ENCODE peak calls at places on chromosome 5, in eight cellular contexts. A, Z, W, R, P, I, F and Y are unnamed samples.

GRCh38 chr5:154421868-154422267 is 23.9 kb upstream of the SAP30L start:
- DNase-seq in A (no peak), Z (no peak), W (peak), R (peak), P (peak), I (peak), F (no peak), Y (no peak)

GRCh38 chr5:145483211-145483610 is 351.9 kb downstream of the PRELID2 start:
- DNase-seq in A (peak), Z (no peak), W (no peak), R (no peak), P (peak), I (no peak), F (no peak), Y (peak)

GRCh38 chr5:98111686-98112085 is 661.8 kb upstream of the RGMB start:
- DNase-seq in A (no peak), Z (no peak), W (no peak), R (no peak), P (peak), I (no peak), F (no peak), Y (no peak)

GRCh38 chr5:51829691-51830090 is 446.4 kb downstream of the ISL1 start:
- DNase-seq in A (no peak), Z (no peak), W (no peak), R (no peak), P (no peak), I (no peak), F (no peak), Y (no peak)

GRCh38 chr5:136016945-136017530 is 11.8 kb upstream of the TGFBI start:
- DNase-seq in A (peak), Z (no peak), W (no peak), R (no peak), P (peak), I (no peak), F (no peak), Y (peak)

GRCh38 chr5:142779163-142779562 is 9.0 kb downstream of the ARHGAP26 start:
- DNase-seq in A (peak), Z (no peak), W (peak), R (no peak), P (no peak), I (no peak), F (no peak), Y (peak)

GRCh38 chr5:133454442-133454841 is 157.9 kb downstream of the FSTL4 start:
- DNase-seq in A (no peak), Z (no peak), W (no peak), R (no peak), P (no peak), I (no peak), F (no peak), Y (no peak)

GRCh38 chr5:33810491-33811120 is 81.2 kb downstream of the ADAMTS12 start:
- DNase-seq in A (no peak), Z (no peak), W (no peak), R (no peak), P (peak), I (no peak), F (no peak), Y (no peak)

GRCh38 chr5:173618927-173619519 is 2.6 kb upstream of the BOD1 start:
- DNase-seq in A (no peak), Z (peak), W (peak), R (peak), P (peak), I (peak), F (no peak), Y (no peak)

GRCh38 chr5:175695161-175696126 is 37.6 kb downstream of the HRH2 start:
- DNase-seq in A (no peak), Z (no peak), W (no peak), R (no peak), P (no peak), I (no peak), F (peak), Y (no peak)

GRCh38 chr5:175696855-175697198 is 39.0 kb downstream of the HRH2 start:
- DNase-seq in A (no peak), Z (no peak), W (no peak), R (no peak), P (no peak), I (no peak), F (no peak), Y (no peak)

GRCh38 chr5:175694371-175695160 is 36.7 kb downstream of the HRH2 start:
- DNase-seq in A (no peak), Z (peak), W (no peak), R (no peak), P (no peak), I (no peak), F (peak), Y (no peak)

GRCh38 chr5:175697846-175698245 is 40.0 kb downstream of the HRH2 start:
- DNase-seq in A (no peak), Z (no peak), W (no peak), R (no peak), P (no peak), I (no peak), F (peak), Y (no peak)

DNA sequence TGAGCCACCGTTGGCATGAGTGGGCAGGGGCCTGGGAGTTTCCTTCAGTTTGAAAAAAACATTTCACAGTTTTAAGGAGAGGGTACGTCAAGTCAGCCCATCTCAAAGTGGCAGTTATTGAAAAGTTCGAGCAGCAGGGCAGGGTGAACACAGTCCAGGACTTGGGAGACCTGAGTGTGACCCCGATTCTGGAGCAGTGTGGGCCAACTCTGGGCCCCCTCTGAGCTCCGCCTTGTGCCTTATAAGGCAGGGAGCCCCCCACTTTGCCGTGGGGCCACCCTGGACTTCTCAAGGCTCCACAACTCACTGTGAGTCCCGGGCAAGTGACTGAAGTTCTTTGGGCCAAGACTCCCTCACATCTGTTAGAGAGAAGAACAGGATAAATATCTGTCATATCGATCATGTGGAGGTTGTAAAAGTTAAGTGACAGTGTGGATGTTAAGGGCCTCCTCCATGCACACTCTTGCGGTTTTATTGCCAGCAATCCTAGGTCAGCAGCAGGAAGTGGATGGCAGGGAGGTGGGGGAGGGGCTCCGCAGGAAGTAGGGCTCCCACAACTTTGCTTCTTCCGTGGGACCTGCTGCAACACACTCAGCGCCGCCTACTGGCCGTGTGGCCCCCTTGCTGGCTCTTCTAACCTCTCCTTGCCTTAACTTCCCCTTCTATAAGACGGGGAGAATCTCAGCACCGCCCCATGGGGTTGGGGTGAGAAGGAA is 38.4 kb downstream of the HRH2 start:
- DNase-seq in A (no peak), Z (peak), W (peak), R (peak), P (no peak), I (peak), F (peak), Y (no peak)
- H3K27ac ChIP-seq in A (no peak), Z (peak), W (no peak), R (no peak), P (no peak), I (no peak), F (no peak), Y (no peak)

GRCh38 chr5:78756853-78757252 is 108.3 kb upstream of the LHFPL2 start:
- DNase-seq in A (no peak), Z (no peak), W (no peak), R (no peak), P (no peak), I (no peak), F (no peak), Y (no peak)
- H3K27ac ChIP-seq in A (no peak), Z (no peak), W (no peak), R (no peak), P (no peak), I (no peak), F (no peak), Y (no peak)

GRCh38 chr5:26535215-26535614 is 503.2 kb downstream of the CDH9 start:
- DNase-seq in A (no peak), Z (no peak), W (no peak), R (no peak), P (no peak), I (no peak), F (no peak), Y (no peak)
- H3K27ac ChIP-seq in A (no peak), Z (no peak), W (no peak), R (no peak), P (no peak), I (no peak), F (no peak), Y (no peak)

GRCh38 chr5:172405226-172405625 is 49.1 kb downstream of the SH3PXD2B start:
- DNase-seq in A (no peak), Z (no peak), W (no peak), R (no peak), P (no peak), I (no peak), F (no peak), Y (no peak)
- H3K27ac ChIP-seq in A (no peak), Z (no peak), W (no peak), R (no peak), P (no peak), I (no peak), F (no peak), Y (no peak)

GRCh38 chr5:149654282-149654681 is 73.0 kb downstream of the ARHGEF37 start:
- DNase-seq in A (no peak), Z (no peak), W (peak), R (no peak), P (no peak), I (no peak), F (peak), Y (no peak)

GRCh38 chr5:149656576-149657182 is 73.4 kb upstream of the PPARGC1B start:
- DNase-seq in A (no peak), Z (peak), W (peak), R (peak), P (no peak), I (peak), F (peak), Y (no peak)

GRCh38 chr5:149657324-149657723 is 72.8 kb upstream of the PPARGC1B start:
- DNase-seq in A (no peak), Z (peak), W (no peak), R (no peak), P (no peak), I (no peak), F (no peak), Y (no peak)

GRCh38 chr5:149654893-149655505 is 73.7 kb downstream of the ARHGEF37 start:
- DNase-seq in A (no peak), Z (no peak), W (no peak), R (no peak), P (no peak), I (no peak), F (peak), Y (no peak)

GRCh38 chr5:149658299-149658698 is 71.8 kb upstream of the PPARGC1B start:
- DNase-seq in A (no peak), Z (peak), W (no peak), R (no peak), P (no peak), I (no peak), F (peak), Y (no peak)
- H3K27ac ChIP-seq in A (no peak), Z (no peak), W (no peak), R (no peak), P (no peak), I (no peak), F (no peak), Y (no peak)